ENCODE peak calls at places on chromosomes 3 and 15, in seven cellular contexts. D is GM12892, T is tibial nerve, Y is HCT116, S is body of pancreas, A is IMR-90, I is esophagus muscularis mucosa. N is an unnamed sample.

GRCh38 chr3:159821148-159821547 is 167.5 kb upstream of the IL12A start:
- DNase-seq in D (no peak), T (no peak), Y (no peak), S (no peak), A (no peak), I (no peak), N (no peak)

GRCh38 chr3:30646181-30646876 is 39.9 kb downstream of the TGFBR2 start:
- DNase-seq in D (no peak), T (no peak), Y (no peak), S (no peak), A (no peak), I (no peak), N (no peak)

GRCh38 chr15:60744826-60745225 is 265.9 kb upstream of the ICE2 start:
- DNase-seq in D (no peak), T (no peak), Y (no peak), S (no peak), A (no peak), I (no peak), N (no peak)

GRCh38 chr3:140903196-140903595 is 38.4 kb upstream of the SLC25A36 start:
- DNase-seq in D (no peak), T (no peak), Y (no peak), S (no peak), A (peak; percentile 24), I (no peak), N (no peak)

GRCh38 chr15:90947577-90948357 is 6.9 kb upstream of the RCCD1 start:
- DNase-seq in D (no peak), T (no peak), Y (no peak), S (no peak), A (no peak), I (no peak), N (no peak)

GRCh38 chr3:168684519-168684918 is 588.8 kb upstream of the GOLIM4 start:
- DNase-seq in D (no peak), T (no peak), Y (no peak), S (no peak), A (no peak), I (no peak), N (no peak)

GRCh38 chr3:123745184-123745855 is 138.8 kb downstream of the MYLK start:
- DNase-seq in D (no peak), T (no peak), Y (no peak), S (no peak), A (no peak), I (no peak), N (no peak)

GRCh38 chr3:152943645-152944044 is 108.7 kb downstream of the P2RY1 start:
- DNase-seq in D (no peak), T (no peak), Y (peak; percentile 33), S (no peak), A (no peak), I (no peak), N (no peak)

GRCh38 chr15:43792761-43793493 is 807 bp downstream of the SERF2 start:
- DNase-seq in D (peak; percentile 33), T (no peak), Y (no peak), S (peak; percentile 44), A (peak; percentile 34), I (no peak), N (peak; percentile 58)

GRCh38 chr3:56921573-56922571 is 120.1 kb upstream of the ARHGEF3 start:
- DNase-seq in D (no peak), T (no peak), Y (no peak), S (no peak), A (peak; percentile 71), I (no peak), N (no peak)

GRCh38 chr3:156577731-156578130 is 22.8 kb upstream of the SSR3 start:
- DNase-seq in D (no peak), T (no peak), Y (no peak), S (no peak), A (peak; percentile 9), I (no peak), N (no peak)

GRCh38 chr3:161222662-161223061 is 1.6 kb downstream of the NMD3 start:
- DNase-seq in D (no peak), T (no peak), Y (no peak), S (no peak), A (peak; percentile 26), I (no peak), N (no peak)

GRCh38 chr15:77607111-77607893 is 25.4 kb downstream of the LINGO1 start:
- DNase-seq in D (no peak), T (no peak), Y (no peak), S (no peak), A (peak; percentile 39), I (no peak), N (no peak)

GRCh38 chr3:128867200-128868125 is 12.0 kb upstream of the ACAD9 start:
- DNase-seq in D (no peak), T (no peak), Y (no peak), S (no peak), A (no peak), I (no peak), N (no peak)

GRCh38 chr15:57553526-57553925 is 38.2 kb upstream of the MYZAP start:
- DNase-seq in D (no peak), T (no peak), Y (no peak), S (no peak), A (no peak), I (no peak), N (no peak)

GRCh38 chr3:53859178-53859577 is 12.8 kb downstream of the IL17RB start:
- DNase-seq in D (no peak), T (no peak), Y (no peak), S (no peak), A (no peak), I (no peak), N (no peak)

GRCh38 chr3:50269977-50270413 is 1.0 kb downstream of the SEMA3B start:
- DNase-seq in D (no peak), T (no peak), Y (no peak), S (no peak), A (peak; percentile 63), I (no peak), N (no peak)

GRCh38 chr3:139121513-139122220 is 77.0 kb upstream of the PRR23C start:
- DNase-seq in D (no peak), T (peak; percentile 5), Y (no peak), S (peak; percentile 67), A (peak; percentile 73), I (peak; percentile 91), N (peak; percentile 58)

GRCh38 chr15:88982304-88982945 is 69.2 kb upstream of the MFGE8 start:
- DNase-seq in D (no peak), T (peak; percentile 73), Y (no peak), S (peak; percentile 53), A (peak; percentile 83), I (no peak), N (no peak)

DNA sequence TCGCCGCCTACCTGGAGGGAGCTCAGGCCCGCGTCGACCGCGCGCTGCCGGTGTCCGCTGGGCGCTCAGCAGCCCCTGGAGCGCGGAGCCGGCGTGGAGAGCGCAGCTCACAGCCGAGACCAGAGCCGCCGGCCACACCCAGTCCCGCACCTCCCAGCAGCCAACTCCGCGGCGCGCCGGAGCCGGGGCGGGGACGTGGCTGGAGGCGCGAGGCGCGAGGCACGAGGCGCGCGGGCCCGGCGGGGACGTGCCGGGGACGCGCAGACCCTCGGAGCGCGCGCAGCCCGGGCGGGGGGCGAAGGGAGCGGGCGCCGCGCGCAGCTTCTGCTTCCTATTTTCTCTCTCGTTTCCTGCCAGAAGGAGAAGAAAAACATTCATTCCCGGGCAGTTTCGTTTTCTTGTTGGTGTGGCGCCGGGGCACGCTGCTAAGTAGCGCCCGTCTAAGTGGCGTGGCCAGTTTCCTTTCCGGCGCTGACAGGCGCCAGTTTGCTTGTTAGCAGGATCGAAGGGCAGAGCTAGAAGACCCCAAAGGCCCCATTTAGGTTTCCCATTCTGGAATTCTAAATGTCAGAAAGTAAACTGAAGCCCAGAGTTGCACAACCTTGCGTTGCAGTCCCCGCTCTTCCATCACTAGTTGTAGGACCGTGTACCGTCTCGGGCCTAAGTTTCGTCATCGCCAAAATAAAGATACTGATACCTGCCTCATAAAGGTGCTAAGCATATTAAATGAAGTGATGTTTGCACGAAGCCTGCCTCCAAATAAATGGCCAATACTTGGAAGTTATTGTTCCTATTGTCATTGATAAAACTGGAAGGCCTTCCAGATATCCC is at the start of gene GNB4:
- DNase-seq in D (peak; percentile 63), T (peak; percentile 52), Y (no peak), S (peak; percentile 50), A (peak; percentile 82), I (peak; percentile 93), N (peak; percentile 84)
- TF ChIP-seq POLR2A in D (no peak), T (peak; percentile 36), Y (no peak), S (no peak), A (peak; percentile 56), I (no peak), N (peak; percentile 62)

DNA sequence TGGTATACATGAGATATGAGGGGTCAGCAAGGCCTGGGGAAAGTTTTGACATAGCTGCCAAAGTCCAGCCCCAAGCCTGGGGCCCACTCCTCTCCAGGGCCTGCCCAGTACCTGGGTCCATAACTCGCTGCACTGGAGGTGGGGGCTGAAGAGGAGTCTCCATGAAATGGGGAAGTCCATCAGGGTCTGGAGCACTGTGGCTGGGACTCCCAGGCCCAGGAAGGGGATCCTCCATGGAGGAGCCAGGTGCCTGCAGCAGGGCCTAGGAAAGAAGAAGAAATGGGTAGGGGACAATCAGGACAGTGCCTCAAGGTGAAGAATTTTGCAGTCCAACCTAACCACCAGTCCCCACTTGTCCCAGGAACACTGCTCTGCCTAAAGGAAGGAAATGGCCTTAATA is 8.2 kb downstream of the GORASP1 start:
- DNase-seq in D (no peak), T (no peak), Y (no peak), S (no peak), A (no peak), I (peak; percentile 64), N (no peak)
- TF ChIP-seq POLR2A in D (no peak), T (no peak), Y (no peak), S (no peak), A (no peak), I (no peak), N (no peak)

DNA sequence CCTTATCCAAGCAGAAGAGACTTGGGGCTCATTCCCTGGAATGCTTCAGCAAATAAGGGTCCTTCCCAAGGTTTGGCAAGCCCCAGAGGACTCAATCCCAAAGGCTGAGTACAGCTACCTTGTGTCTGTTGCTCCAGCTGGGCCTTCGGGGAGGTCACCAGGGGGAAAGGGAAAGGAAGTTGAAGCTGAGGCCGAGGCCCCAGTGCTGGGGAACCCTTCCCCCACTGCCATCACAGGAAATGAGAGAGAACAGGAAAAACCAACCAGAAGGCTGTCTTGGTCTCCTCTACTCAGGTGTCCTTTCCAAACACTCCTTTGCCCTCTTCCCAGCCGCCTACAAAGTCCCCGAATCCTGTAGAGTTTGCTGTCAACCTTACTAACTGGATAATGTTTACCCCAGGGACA is 5.7 kb downstream of the CSRNP1 start:
- DNase-seq in D (no peak), T (no peak), Y (no peak), S (no peak), A (peak; percentile 55), I (no peak), N (no peak)
- TF ChIP-seq POLR2A in D (peak; percentile 12), T (no peak), Y (no peak), S (no peak), A (no peak), I (no peak), N (no peak)

DNA sequence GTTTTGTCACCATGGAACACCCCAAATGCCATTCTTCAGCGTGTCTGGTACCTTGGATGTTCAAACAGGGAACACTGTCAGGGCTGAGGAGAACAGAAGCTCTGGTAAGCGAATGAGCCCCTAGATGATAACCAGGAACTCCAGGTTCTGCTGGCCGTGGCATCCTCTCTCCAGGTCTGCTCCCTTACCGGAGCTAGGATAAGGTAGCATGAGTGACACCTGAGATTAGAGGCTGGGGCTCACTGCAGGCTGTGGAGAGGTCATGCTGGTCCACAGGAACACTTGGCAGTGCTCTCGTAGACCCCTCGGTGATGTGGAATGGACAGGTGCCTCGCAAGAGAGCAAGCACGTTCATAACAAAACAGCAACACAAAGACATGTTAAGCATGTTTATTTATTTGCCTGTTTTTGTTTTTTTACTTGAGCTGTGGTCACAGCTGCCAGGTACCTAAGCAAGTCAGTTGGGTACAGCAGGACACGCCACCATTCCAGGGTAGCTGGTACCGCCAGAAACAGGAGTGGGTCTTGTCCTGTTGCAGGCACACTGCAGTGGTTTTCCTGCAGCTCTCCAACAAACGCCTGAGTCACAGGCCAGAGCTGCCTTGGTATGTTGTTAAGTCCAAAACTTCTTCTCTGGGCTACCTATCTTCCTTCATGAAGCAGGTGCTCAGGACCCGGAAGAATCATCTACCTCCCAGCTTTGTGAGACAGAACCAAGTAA is 4.6 kb downstream of the RBM15B start:
- DNase-seq in D (no peak), T (no peak), Y (no peak), S (no peak), A (peak; percentile 15), I (no peak), N (no peak)
- TF ChIP-seq POLR2A in D (peak; percentile 33), T (no peak), Y (no peak), S (no peak), A (no peak), I (no peak), N (no peak)